ENCODE peak calls at places on chromosomes 13 and 19, in six cellular contexts. One of them, this sample, is unnamed.

GRCh38 chr13:44274838-44275237 is 98.8 kb upstream of the SERP2 start:
- DNase-seq in tibial artery: no peak
- DNase-seq in AG10803: no peak
- DNase-seq in neural crest cell: no peak
- DNase-seq in amniotic stem cell: no peak
- DNase-seq in retina: no peak
- DNase-seq in this sample: no peak

GRCh38 chr13:27117947-27118346 is 53.7 kb downstream of the USP12 start:
- DNase-seq in neural crest cell: no peak
- DNase-seq in retina: no peak
- DNase-seq in amniotic stem cell: no peak
- DNase-seq in tibial artery: no peak
- DNase-seq in AG10803: no peak
- DNase-seq in this sample: no peak

GRCh38 chr19:6481541-6482342 is at the start of gene DENND1C:
- DNase-seq in tibial artery: no peak
- DNase-seq in amniotic stem cell: no peak
- DNase-seq in AG10803: no peak
- DNase-seq in neural crest cell: peak
- DNase-seq in retina: peak
- DNase-seq in this sample: no peak

GRCh38 chr19:52603558-52604207 is 33.6 kb downstream of the ZNF701 start:
- DNase-seq in AG10803: peak
- DNase-seq in amniotic stem cell: no peak
- DNase-seq in tibial artery: no peak
- DNase-seq in retina: no peak
- DNase-seq in neural crest cell: no peak
- DNase-seq in this sample: no peak

GRCh38 chr13:112905990-112906641 is 62.9 kb upstream of the MCF2L start:
- DNase-seq in AG10803: no peak
- DNase-seq in neural crest cell: no peak
- DNase-seq in retina: no peak
- DNase-seq in amniotic stem cell: no peak
- DNase-seq in tibial artery: no peak
- DNase-seq in this sample: no peak

GRCh38 chr19:52640916-52641315 is 2.8 kb upstream of the ZNF83 start:
- DNase-seq in amniotic stem cell: no peak
- DNase-seq in retina: no peak
- DNase-seq in AG10803: peak
- DNase-seq in tibial artery: no peak
- DNase-seq in neural crest cell: no peak
- DNase-seq in this sample: no peak

GRCh38 chr19:46049597-46049996 is 8.8 kb upstream of the IGFL4 start:
- DNase-seq in neural crest cell: no peak
- DNase-seq in retina: no peak
- DNase-seq in amniotic stem cell: no peak
- DNase-seq in AG10803: no peak
- DNase-seq in tibial artery: no peak
- DNase-seq in this sample: no peak

GRCh38 chr19:18379803-18380747 is 5.9 kb upstream of the GDF15 start:
- DNase-seq in AG10803: peak
- DNase-seq in retina: no peak
- DNase-seq in amniotic stem cell: no peak
- DNase-seq in tibial artery: peak
- DNase-seq in neural crest cell: no peak
- DNase-seq in this sample: peak

GRCh38 chr19:55484571-55485438 is at the start of gene NAT14:
- DNase-seq in neural crest cell: peak
- DNase-seq in AG10803: peak
- DNase-seq in amniotic stem cell: peak
- DNase-seq in retina: peak
- DNase-seq in tibial artery: no peak
- DNase-seq in this sample: peak

GRCh38 chr13:56216221-56216620 is 924.5 kb upstream of the PRR20A start:
- DNase-seq in neural crest cell: no peak
- DNase-seq in amniotic stem cell: no peak
- DNase-seq in retina: no peak
- DNase-seq in AG10803: no peak
- DNase-seq in tibial artery: no peak
- DNase-seq in this sample: no peak

GRCh38 chr19:5711713-5712161 is 8.2 kb downstream of the LONP1 start:
- DNase-seq in neural crest cell: no peak
- DNase-seq in tibial artery: no peak
- DNase-seq in amniotic stem cell: no peak
- DNase-seq in retina: no peak
- DNase-seq in AG10803: no peak
- DNase-seq in this sample: no peak

This sample was measured in progenitor cell of endocrine pancreas.